ENCODE peak calls at places on chromosome 14, in six cellular contexts. L is AG09319, B is endodermal cell, J is LNCaP clone FGC, W is glutamatergic neuron, O is NCI-H345. S is an unnamed sample.
A peak's percentile ranks its signal among the peaks of the same experiment; 100 is the strongest.

GRCh38 chr14:32728957-32729356 is 209.7 kb upstream of the NPAS3 start:
- DNase-seq in L (no peak), B (no peak), J (no peak), W (no peak), O (no peak), S (no peak)

GRCh38 chr14:105315211-105315721 is 718 bp downstream of the PACS2 start:
- DNase-seq in L (no peak), B (peak; percentile 83), J (no peak), W (peak; percentile 65), O (peak; percentile 35), S (peak; percentile 57)

GRCh38 chr14:68036203-68036602 is 216.6 kb downstream of the RAD51B start:
- DNase-seq in L (no peak), B (no peak), J (no peak), W (no peak), O (no peak), S (no peak)

GRCh38 chr14:76929927-76930326 is 98.6 kb downstream of the IRF2BPL start:
- DNase-seq in L (no peak), B (peak; percentile 73), J (no peak), W (no peak), O (peak; percentile 46), S (no peak)

GRCh38 chr14:39447155-39447554 is 14.9 kb upstream of the FBXO33 start:
- DNase-seq in L (no peak), B (no peak), J (no peak), W (no peak), O (no peak), S (no peak)

GRCh38 chr14:46344327-46344937 is 307.1 kb downstream of the RPL10L start:
- DNase-seq in L (no peak), B (peak; percentile 62), J (peak; percentile 15), W (no peak), O (peak; percentile 38), S (peak; percentile 55)

GRCh38 chr14:20606190-20606901 is 15.2 kb upstream of the RNASE12 start:
- DNase-seq in L (no peak), B (peak; percentile 84), J (no peak), W (no peak), O (no peak), S (peak; percentile 59)

GRCh38 chr14:55802986-55803431 is 223.0 kb downstream of the KTN1 start:
- DNase-seq in L (no peak), B (no peak), J (peak; percentile 54), W (no peak), O (no peak), S (no peak)

GRCh38 chr14:35335388-35336092 is 43.4 kb downstream of the PSMA6 start:
- DNase-seq in L (no peak), B (no peak), J (peak; percentile 47), W (no peak), O (no peak), S (no peak)

GRCh38 chr14:104350463-104351185 is 212.2 kb downstream of the KIF26A start:
- DNase-seq in L (no peak), B (peak; percentile 20), J (no peak), W (no peak), O (peak; percentile 86), S (no peak)

GRCh38 chr14:74952195-74952665 is 3.2 kb downstream of the PGF start:
- DNase-seq in L (no peak), B (no peak), J (no peak), W (no peak), O (no peak), S (no peak)

GRCh38 chr14:22583994-22584393 is 5.0 kb downstream of the DAD1 start:
- DNase-seq in L (no peak), B (no peak), J (no peak), W (no peak), O (no peak), S (no peak)

GRCh38 chr14:103746706-103747105 is 31.1 kb downstream of the ZFYVE21 start:
- DNase-seq in L (no peak), B (peak; percentile 41), J (no peak), W (no peak), O (no peak), S (no peak)

GRCh38 chr14:54127526-54127925 is 170.9 kb upstream of the BMP4 start:
- DNase-seq in L (no peak), B (no peak), J (no peak), W (no peak), O (no peak), S (no peak)

GRCh38 chr14:71181215-71182003 is 274.1 kb downstream of the PCNX1 start:
- DNase-seq in L (no peak), B (peak; percentile 16), J (no peak), W (no peak), O (no peak), S (no peak)

GRCh38 chr14:69013943-69014782 is 35.1 kb upstream of the ACTN1 start:
- DNase-seq in L (no peak), B (peak; percentile 91), J (peak; percentile 95), W (no peak), O (peak; percentile 28), S (no peak)

GRCh38 chr14:92489394-92490238 is 24.0 kb upstream of the RIN3 start:
- DNase-seq in L (no peak), B (no peak), J (no peak), W (no peak), O (no peak), S (no peak)

GRCh38 chr14:100340454-100340813 is 17.3 kb downstream of the SLC25A47 start:
- DNase-seq in L (no peak), B (no peak), J (no peak), W (no peak), O (no peak), S (no peak)

S was measured in D341Med.